ENCODE peak calls at places on chromosomes 13 and 19, in nine cellular contexts. I is fibroblast of villous mesenchyme, D is psoas muscle, U is heart right ventricle, A is activated B cell treated with CpG ODN at 0.5 μM for 24 hours, M is endothelial cell, G is mucosa of descending colon, Q is adrenal gland, L is colonic mucosa. O is an unnamed sample.

GRCh38 chr13:75687145-75687763 is 51.1 kb downstream of the LMO7 start:
- DNase-seq in I (peak), D (no peak), U (no peak), A (no peak), M (peak), G (no peak), Q (no peak), L (no peak), O (no peak)

GRCh38 chr19:8367327-8368001 is 3.5 kb downstream of the ANGPTL4 start:
- DNase-seq in I (peak), D (peak), U (peak), A (no peak), M (peak), G (peak), Q (peak), L (peak), O (peak)

GRCh38 chr19:31676271-31677004 is 327.2 kb upstream of the TSHZ3 start:
- DNase-seq in I (no peak), D (no peak), U (no peak), A (no peak), M (peak), G (no peak), Q (peak), L (no peak), O (no peak)

GRCh38 chr19:58582985-58583384 is 9.8 kb upstream of the MZF1 start:
- DNase-seq in I (no peak), D (no peak), U (no peak), A (no peak), M (no peak), G (no peak), Q (peak), L (no peak), O (no peak)

GRCh38 chr19:1093330-1093729 is 1.8 kb downstream of the POLR2E start:
- DNase-seq in I (no peak), D (no peak), U (no peak), A (no peak), M (no peak), G (no peak), Q (no peak), L (no peak), O (no peak)

GRCh38 chr13:90375851-90376250 is 971.6 kb upstream of the MIR17HG start:
- DNase-seq in I (no peak), D (no peak), U (no peak), A (no peak), M (no peak), G (no peak), Q (no peak), L (no peak), O (no peak)

GRCh38 chr13:40758811-40759210 is 12.2 kb downstream of the MRPS31 start:
- DNase-seq in I (no peak), D (no peak), U (no peak), A (no peak), M (no peak), G (no peak), Q (no peak), L (no peak), O (no peak)

GRCh38 chr13:50650936-50651638 is 192.4 kb downstream of the DLEU7 start:
- DNase-seq in I (peak), D (no peak), U (no peak), A (no peak), M (no peak), G (no peak), Q (no peak), L (no peak), O (no peak)

DNA sequence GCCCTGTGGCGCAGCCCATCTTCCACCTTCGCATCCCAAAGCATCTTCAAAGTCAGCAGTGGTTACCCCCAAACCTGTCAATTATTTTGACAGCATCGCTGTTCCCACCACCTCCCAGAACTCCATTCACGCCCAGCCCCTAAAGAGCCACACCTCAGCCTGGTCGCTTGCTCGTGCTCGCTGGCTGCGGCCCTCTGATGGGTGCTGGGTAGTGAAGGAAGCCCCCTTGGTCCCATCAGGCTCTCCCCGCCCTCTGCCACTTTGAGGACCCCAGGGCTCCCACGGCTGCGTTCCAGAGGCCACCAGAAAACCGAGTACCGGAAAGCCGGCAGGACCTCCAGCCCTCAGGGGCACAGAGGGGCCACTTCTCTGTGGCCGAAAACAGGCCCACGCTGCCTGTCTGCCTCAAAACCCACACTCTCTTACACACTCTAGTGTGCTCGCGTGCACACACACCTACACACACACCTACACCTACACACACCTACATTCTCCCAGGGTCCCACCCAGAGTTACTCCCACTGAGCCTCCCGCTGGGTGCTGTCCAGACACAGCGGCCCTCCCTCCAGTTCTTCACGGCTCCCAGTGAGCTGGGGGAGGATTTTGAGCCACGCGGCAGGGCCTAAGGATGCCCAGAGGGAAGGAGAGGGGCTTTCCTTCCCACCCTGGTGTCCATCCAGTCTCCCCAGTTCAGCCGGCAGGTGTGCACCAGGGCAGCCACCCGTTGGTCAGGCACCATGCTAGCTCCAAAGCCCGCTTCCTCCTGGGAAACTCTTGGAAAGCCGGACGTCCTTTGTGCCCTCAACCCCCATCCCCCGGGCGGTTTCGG is 1.9 kb downstream of the VSTM2B start:
- DNase-seq in I (no peak), D (no peak), U (no peak), A (no peak), M (no peak), G (no peak), Q (no peak), L (no peak), O (no peak)
- TF ChIP-seq CTCF in I (no peak), D (no peak), U (no peak), A (no peak), M (no peak), G (no peak), Q (no peak), L (no peak), O (no peak)

DNA sequence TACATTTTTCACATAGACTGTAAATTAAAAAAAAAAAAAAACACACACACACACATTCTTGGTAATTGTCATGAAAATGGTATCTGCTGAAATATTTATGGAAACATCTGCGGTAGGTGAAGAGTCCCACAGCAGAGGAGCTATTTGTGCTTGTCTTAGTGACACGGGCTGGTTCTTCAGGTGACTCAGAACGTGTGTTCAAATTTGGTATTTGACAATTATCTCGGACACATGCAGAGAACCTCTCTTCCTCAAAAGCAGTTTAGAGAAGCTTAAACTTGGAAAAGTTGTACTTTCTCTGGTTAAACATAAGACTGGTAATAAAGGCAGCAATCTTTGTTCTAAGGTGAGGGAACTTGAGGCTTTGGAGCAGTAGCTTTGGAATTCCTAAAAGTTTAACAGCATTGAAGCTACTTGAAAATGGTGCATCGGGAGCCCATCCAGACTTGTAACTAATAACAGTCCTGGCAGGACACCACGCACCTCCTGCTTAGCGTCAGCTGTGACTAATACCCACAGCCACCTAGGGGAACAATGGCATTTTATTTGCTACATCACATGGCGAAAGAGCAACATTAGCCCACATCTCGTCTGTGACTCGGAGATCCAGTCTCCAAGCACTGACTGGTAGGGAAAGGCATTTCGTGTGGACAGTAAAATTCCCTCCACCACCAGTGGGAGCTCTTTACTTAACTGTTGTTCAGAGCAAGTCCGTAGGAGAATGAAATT is 1505.1 kb upstream of the SLC10A2 start:
- DNase-seq in I (peak), D (peak), U (peak), A (no peak), M (peak), G (no peak), Q (peak), L (peak), O (peak)
- TF ChIP-seq CTCF in I (peak), D (peak), U (peak), A (no peak), M (peak), G (peak), Q (peak), L (peak), O (no peak)

DNA sequence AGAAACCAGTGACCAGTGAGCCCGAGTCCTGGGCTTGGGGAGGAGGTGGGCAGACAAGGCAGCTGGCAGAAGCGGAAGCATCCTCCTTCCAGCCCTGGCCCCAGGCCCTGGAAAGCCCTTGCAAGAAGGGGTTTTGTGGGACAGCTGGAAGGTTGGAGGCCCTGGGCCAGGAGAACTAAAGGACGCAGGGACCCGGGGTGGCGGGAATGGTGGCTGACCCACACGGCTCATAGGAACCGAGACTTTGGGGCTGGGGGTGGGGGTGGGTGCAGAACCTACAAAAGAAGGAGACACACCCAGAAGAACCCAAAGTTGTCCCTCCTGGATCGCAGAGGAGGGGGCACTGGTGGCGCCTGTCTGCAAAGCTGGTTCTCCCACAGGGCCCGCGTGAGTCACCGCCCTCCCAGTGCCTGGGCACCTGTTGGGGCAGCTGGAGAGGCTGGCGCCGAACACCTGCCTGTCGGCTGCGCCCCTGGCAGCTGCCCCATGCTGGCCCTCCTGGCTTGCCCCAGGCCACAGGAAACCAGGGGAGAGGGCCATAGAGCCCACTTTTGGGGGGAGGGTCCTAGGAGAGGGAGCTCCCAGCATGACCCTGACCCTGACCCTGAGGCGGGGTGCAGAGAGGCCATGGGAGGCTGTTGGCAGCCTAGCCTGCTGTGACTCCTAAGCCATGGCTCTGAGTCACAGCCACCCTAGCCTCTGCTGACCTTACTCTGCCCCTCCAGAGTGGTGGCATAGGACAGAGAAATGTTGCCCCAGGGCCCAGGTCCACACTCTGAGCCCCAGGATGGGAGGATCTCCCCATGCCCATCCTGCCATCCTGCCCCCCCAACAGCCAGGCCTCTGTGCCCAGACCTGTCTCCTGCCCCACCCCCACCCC is 768 bp downstream of the DMPK start:
- DNase-seq in I (no peak), D (peak), U (no peak), A (no peak), M (no peak), G (peak), Q (peak), L (no peak), O (no peak)
- TF ChIP-seq CTCF in I (no peak), D (no peak), U (no peak), A (no peak), M (no peak), G (no peak), Q (no peak), L (no peak), O (no peak)

DNA sequence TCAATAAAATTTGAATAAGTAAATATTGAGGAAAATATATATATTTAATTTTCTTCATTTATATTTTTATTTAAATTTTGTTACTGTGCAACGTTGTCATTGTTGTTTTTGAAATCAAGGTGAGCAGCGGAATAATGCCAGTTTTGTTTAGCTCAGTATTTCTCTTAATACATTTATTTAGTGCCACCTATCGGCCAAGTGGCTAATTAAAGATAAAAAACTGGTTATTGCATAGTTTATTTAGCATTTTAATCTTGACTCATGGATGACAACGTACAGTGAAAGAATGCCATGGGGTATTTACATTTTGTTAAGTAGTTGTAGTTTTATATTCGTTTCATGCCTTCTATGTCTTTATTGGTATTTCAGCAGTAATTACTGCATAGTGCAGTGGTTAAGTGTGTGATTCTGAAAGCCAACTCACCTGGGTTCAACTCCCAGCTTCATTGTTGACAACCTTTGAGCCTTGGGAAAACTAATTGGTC is 265.9 kb downstream of the MYO16 start:
- DNase-seq in I (peak), D (no peak), U (no peak), A (no peak), M (peak), G (no peak), Q (no peak), L (no peak), O (no peak)
- TF ChIP-seq CTCF in I (peak), D (peak), U (peak), A (peak), M (peak), G (peak), Q (peak), L (peak), O (peak)

GRCh38 chr19:34549833-34550232 is 68.3 kb downstream of the WTIP start:
- DNase-seq in I (no peak), D (no peak), U (no peak), A (no peak), M (no peak), G (no peak), Q (no peak), L (no peak), O (no peak)

GRCh38 chr19:34560229-34560628 is 78.7 kb downstream of the WTIP start:
- DNase-seq in I (no peak), D (no peak), U (no peak), A (no peak), M (no peak), G (no peak), Q (no peak), L (no peak), O (no peak)

GRCh38 chr19:34559045-34559444 is 77.5 kb downstream of the WTIP start:
- DNase-seq in I (no peak), D (no peak), U (no peak), A (no peak), M (no peak), G (no peak), Q (no peak), L (no peak), O (no peak)

GRCh38 chr19:34556500-34556899 is 74.9 kb downstream of the WTIP start:
- DNase-seq in I (peak), D (no peak), U (peak), A (no peak), M (peak), G (no peak), Q (no peak), L (no peak), O (no peak)

GRCh38 chr19:34555447-34555846 is 73.9 kb downstream of the WTIP start:
- DNase-seq in I (peak), D (no peak), U (no peak), A (no peak), M (no peak), G (no peak), Q (no peak), L (no peak), O (no peak)
- TF ChIP-seq CTCF in I (peak), D (peak), U (peak), A (no peak), M (peak), G (no peak), Q (no peak), L (no peak), O (no peak)

GRCh38 chr13:52001120-52001731 is 10.0 kb downstream of the ATP7B start:
- DNase-seq in I (peak), D (no peak), U (no peak), A (no peak), M (no peak), G (no peak), Q (no peak), L (no peak), O (no peak)
- TF ChIP-seq CTCF in I (peak), D (peak), U (peak), A (no peak), M (peak), G (peak), Q (peak), L (peak), O (peak)

GRCh38 chr13:20134732-20135131 is 26.1 kb downstream of the GJA3 start:
- DNase-seq in I (no peak), D (no peak), U (no peak), A (no peak), M (no peak), G (no peak), Q (no peak), L (no peak), O (no peak)

GRCh38 chr13:20137875-20138274 is 23.0 kb downstream of the GJA3 start:
- DNase-seq in I (no peak), D (no peak), U (no peak), A (no peak), M (no peak), G (no peak), Q (no peak), L (no peak), O (no peak)

GRCh38 chr13:20140487-20140886 is 20.4 kb downstream of the GJA3 start:
- DNase-seq in I (no peak), D (no peak), U (no peak), A (no peak), M (no peak), G (no peak), Q (no peak), L (no peak), O (no peak)

GRCh38 chr13:20141238-20142018 is 19.4 kb downstream of the GJA3 start:
- DNase-seq in I (no peak), D (no peak), U (peak), A (no peak), M (no peak), G (no peak), Q (no peak), L (no peak), O (no peak)

GRCh38 chr13:20136781-20137703 is 23.8 kb downstream of the GJA3 start:
- DNase-seq in I (no peak), D (no peak), U (no peak), A (no peak), M (peak), G (no peak), Q (no peak), L (peak), O (peak)
- TF ChIP-seq CTCF in I (peak), D (peak), U (peak), A (no peak), M (no peak), G (no peak), Q (peak), L (no peak), O (no peak)

O was measured in lung.